ENCODE peak calls at places on chromosomes 16 and 17, in four cellular contexts. K, N, Y and P are unnamed samples.

GRCh38 chr17:44074231-44074910 is 3.8 kb downstream of the G6PC3 start:
- DNase-seq in Y (no peak), K (no peak), N (no peak), P (no peak)

GRCh38 chr17:43360376-43360738 is 38.4 kb upstream of the ARL4D start:
- DNase-seq in N (peak; percentile 43), K (peak; percentile 41), Y (no peak), P (peak; percentile 63)

GRCh38 chr17:21376835-21377690 is 906 bp downstream of the KCNJ12 start:
- DNase-seq in K (no peak), N (no peak), Y (peak; percentile 36), P (peak; percentile 40)

GRCh38 chr16:29745126-29745852 is 501 bp downstream of the C16orf54 start:
- DNase-seq in N (no peak), Y (no peak), K (peak; percentile 63), P (no peak)

GRCh38 chr16:50096791-50097190 is 31.0 kb downstream of the HEATR3 start:
- DNase-seq in Y (no peak), K (no peak), N (no peak), P (no peak)

GRCh38 chr17:40535924-40536717 is 29.2 kb downstream of the CCR7 start:
- DNase-seq in Y (peak; percentile 70), N (no peak), K (no peak), P (no peak)

GRCh38 chr16:14650629-14651028 is 17.9 kb downstream of the BFAR start:
- DNase-seq in K (no peak), Y (no peak), N (no peak), P (no peak)

GRCh38 chr17:43720311-43721060 is 38.1 kb downstream of the SOST start:
- DNase-seq in N (peak; percentile 80), Y (peak; percentile 86), K (peak; percentile 79), P (peak; percentile 75)

GRCh38 chr17:65025288-65025687 is 31.3 kb downstream of the GNA13 start:
- DNase-seq in Y (no peak), N (no peak), K (no peak), P (no peak)

GRCh38 chr17:13437966-13438779 is 163.6 kb downstream of the HS3ST3A1 start:
- DNase-seq in N (no peak), Y (no peak), K (no peak), P (peak; percentile 8)

GRCh38 chr16:15440852-15441251 is 6.5 kb downstream of the BMERB1 start:
- DNase-seq in K (no peak), N (no peak), Y (no peak), P (peak; percentile 87)

GRCh38 chr16:85479972-85480726 is 133.0 kb upstream of the GSE1 start:
- DNase-seq in K (peak; percentile 54), Y (peak; percentile 40), N (no peak), P (no peak)

GRCh38 chr17:79046501-79047280 is 22.7 kb downstream of the C1QTNF1 start:
- DNase-seq in K (no peak), Y (peak; percentile 66), N (no peak), P (no peak)

GRCh38 chr16:35557731-35558130 is 2098.3 kb downstream of the TP53TG3F start:
- DNase-seq in Y (no peak), K (no peak), N (no peak), P (no peak)

GRCh38 chr16:54286067-54286329 is 589 bp downstream of the IRX3 start:
- DNase-seq in K (no peak), Y (no peak), N (no peak), P (no peak)

GRCh38 chr16:75007443-75007842 is 8.6 kb downstream of the ZNRF1 start:
- DNase-seq in Y (no peak), K (no peak), N (no peak), P (no peak)

GRCh38 chr16:66695474-66695934 is 1.0 kb downstream of the CMTM4 start:
- DNase-seq in K (no peak), Y (no peak), N (no peak), P (no peak)

GRCh38 chr17:22511431-22511830 is 819.1 kb downstream of the KCNJ18 start:
- DNase-seq in N (no peak), Y (no peak), K (no peak), P (no peak)
- H3K9me3 ChIP-seq in N (no peaks in the 10 kb centered on the region), Y (no peaks in the 10 kb centered on the region), K (peaks cover 13% of the 10 kb centered on the region), P (no peaks in the 10 kb centered on the region)

GRCh38 chr16:78034530-78034929 is 12.2 kb downstream of the CLEC3A start:
- DNase-seq in K (no peak), N (no peak), Y (no peak), P (no peak)

GRCh38 chr16:78040396-78040795 is 18.0 kb downstream of the CLEC3A start:
- DNase-seq in N (no peak), Y (no peak), K (no peak), P (no peak)

DNA sequence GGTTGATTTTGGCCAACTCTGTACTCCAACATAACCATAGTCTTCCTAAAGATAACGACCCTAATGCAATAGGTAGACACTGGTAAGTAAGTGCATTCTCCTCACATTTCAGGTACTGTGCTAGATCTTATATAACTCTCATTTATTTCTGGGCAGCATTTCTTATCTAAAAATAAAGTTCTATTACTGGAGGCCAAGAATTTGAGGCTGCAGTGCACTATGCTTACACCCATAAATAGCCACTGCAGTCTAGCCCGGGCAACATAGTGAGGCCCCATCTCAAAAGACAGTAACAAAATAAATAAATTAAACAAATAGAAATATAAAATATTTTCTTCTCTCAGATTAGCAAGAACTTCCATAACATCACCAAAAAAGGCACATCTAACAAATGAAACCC is 12.7 kb downstream of the CLEC3A start:
- DNase-seq in K (no peak), Y (no peak), N (no peak), P (no peak)
- H3K4me3 ChIP-seq in K (no peak overlapping the region), Y (no peak overlapping the region), N (no peak overlapping the region), P (no peak overlapping the region)

DNA sequence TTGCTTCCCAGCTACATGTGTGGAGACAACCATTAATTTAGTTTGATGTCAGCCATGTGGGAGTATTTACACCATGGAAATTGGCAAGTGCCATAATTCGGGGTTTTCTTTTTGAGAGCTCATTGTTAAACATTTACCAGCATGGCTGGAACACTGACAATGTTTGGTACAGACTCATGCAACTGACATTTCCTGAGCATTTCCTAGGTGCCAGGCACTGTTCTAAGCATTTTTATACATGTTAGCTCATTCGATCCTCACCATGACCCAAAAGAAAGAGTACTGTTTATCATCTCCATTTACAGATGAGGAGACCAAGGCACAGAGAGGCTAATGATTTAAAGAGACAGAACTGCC is 86.9 kb downstream of the FOXL1 start:
- DNase-seq in K (no peak), Y (no peak), N (no peak), P (peak; percentile 81)
- H3K27me3 ChIP-seq in K (no peaks in the 10 kb centered on the region), Y (peaks cover 5% of the 10 kb centered on the region), N (no peaks in the 10 kb centered on the region), P (no peaks in the 10 kb centered on the region)

GRCh38 chr16:79355600-79356358 is 244.8 kb downstream of the MAF start:
- DNase-seq in Y (peak; percentile 25), K (no peak), N (no peak), P (no peak)
- H3K9me3 ChIP-seq in Y (no peaks in the 10 kb centered on the region), K (no peaks in the 10 kb centered on the region), N (no peaks in the 10 kb centered on the region), P (no peaks in the 10 kb centered on the region)